ENCODE peak calls at places on chromosomes 6 and 20, in five cellular contexts. One of them, this sample, is unnamed.

GRCh38 chr6:115947964-115948541 is 112.6 kb downstream of the FRK start:
- DNase-seq in spleen: no peak
- DNase-seq in thyroid gland: peak; percentile 68
- DNase-seq in Peyer's patch: peak; percentile 82
- DNase-seq in right atrium auricular region: no peak
- DNase-seq in this sample: no peak

GRCh38 chr6:137845460-137845859 is 21.6 kb upstream of the TNFAIP3 start:
- DNase-seq in right atrium auricular region: no peak
- DNase-seq in thyroid gland: peak; percentile 2
- DNase-seq in spleen: no peak
- DNase-seq in Peyer's patch: no peak
- DNase-seq in this sample: no peak

GRCh38 chr20:41616228-41616627 is 1.9 kb downstream of the CHD6 start:
- DNase-seq in thyroid gland: no peak
- DNase-seq in spleen: no peak
- DNase-seq in right atrium auricular region: no peak
- DNase-seq in Peyer's patch: no peak
- DNase-seq in this sample: no peak

GRCh38 chr20:37846573-37846972 is 56.4 kb upstream of the VSTM2L start:
- DNase-seq in Peyer's patch: no peak
- DNase-seq in thyroid gland: no peak
- DNase-seq in right atrium auricular region: no peak
- DNase-seq in spleen: no peak
- DNase-seq in this sample: no peak

GRCh38 chr6:116682334-116682712 is 1.3 kb downstream of the KPNA5 start:
- DNase-seq in thyroid gland: peak; percentile 61
- DNase-seq in spleen: no peak
- DNase-seq in right atrium auricular region: no peak
- DNase-seq in Peyer's patch: no peak
- DNase-seq in this sample: no peak

GRCh38 chr20:51985013-51985415 is 182.7 kb upstream of the SALL4 start:
- DNase-seq in spleen: no peak
- DNase-seq in right atrium auricular region: no peak
- DNase-seq in thyroid gland: no peak
- DNase-seq in Peyer's patch: no peak
- DNase-seq in this sample: no peak

GRCh38 chr6:67935976-67936477 is 699.1 kb upstream of the ADGRB3 start:
- DNase-seq in spleen: no peak
- DNase-seq in Peyer's patch: no peak
- DNase-seq in right atrium auricular region: no peak
- DNase-seq in thyroid gland: no peak
- DNase-seq in this sample: no peak

GRCh38 chr20:4855097-4855496 is 133.4 kb downstream of the PRND start:
- DNase-seq in thyroid gland: no peak
- DNase-seq in Peyer's patch: no peak
- DNase-seq in spleen: no peak
- DNase-seq in right atrium auricular region: no peak
- DNase-seq in this sample: no peak

GRCh38 chr6:83597511-83597910 is 85.2 kb downstream of the PRSS35 start:
- DNase-seq in Peyer's patch: no peak
- DNase-seq in right atrium auricular region: no peak
- DNase-seq in spleen: no peak
- DNase-seq in thyroid gland: no peak
- DNase-seq in this sample: no peak

GRCh38 chr6:164331026-164331425 is 916.5 kb downstream of the QKI start:
- DNase-seq in Peyer's patch: no peak
- DNase-seq in right atrium auricular region: no peak
- DNase-seq in spleen: no peak
- DNase-seq in thyroid gland: no peak
- DNase-seq in this sample: no peak

GRCh38 chr6:75101896-75102680 is 103.8 kb downstream of the COL12A1 start:
- DNase-seq in Peyer's patch: no peak
- DNase-seq in thyroid gland: no peak
- DNase-seq in right atrium auricular region: no peak
- DNase-seq in spleen: no peak
- DNase-seq in this sample: no peak

GRCh38 chr20:63566395-63567131 is 7.5 kb downstream of the HELZ2 start:
- DNase-seq in thyroid gland: no peak
- DNase-seq in Peyer's patch: no peak
- DNase-seq in spleen: peak; percentile 89
- DNase-seq in right atrium auricular region: no peak
- DNase-seq in this sample: no peak
- H3K4me1 ChIP-seq in thyroid gland: no peaks in the 10 kb centered on the region
- H3K4me1 ChIP-seq in Peyer's patch: peaks cover 30% of the 10 kb centered on the region
- H3K4me1 ChIP-seq in spleen: peaks cover 16% of the 10 kb centered on the region
- H3K4me1 ChIP-seq in right atrium auricular region: no peaks in the 10 kb centered on the region
- H3K4me1 ChIP-seq in this sample: no peaks in the 10 kb centered on the region

DNA sequence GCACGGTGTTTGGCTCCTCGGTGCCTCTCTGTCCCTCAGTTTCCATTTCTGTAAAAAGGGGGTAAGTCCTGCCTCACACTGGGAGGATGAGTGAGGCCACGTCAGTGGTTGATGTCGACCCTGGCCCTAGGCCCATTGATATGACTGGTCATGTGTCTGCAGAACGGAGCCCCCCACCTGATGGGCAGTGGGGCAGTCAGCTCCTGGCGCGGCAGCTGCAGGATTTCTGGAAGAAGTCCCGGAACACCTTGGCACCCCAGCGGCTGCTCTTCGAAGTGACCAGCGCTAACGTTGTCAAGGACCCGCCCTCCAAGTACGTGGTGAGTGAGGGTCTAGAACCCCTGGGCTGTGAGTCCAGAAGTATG is 1.2 kb downstream of the SNX21 start:
- DNase-seq in spleen: peak; percentile 72
- DNase-seq in Peyer's patch: no peak
- DNase-seq in right atrium auricular region: no peak
- DNase-seq in thyroid gland: no peak
- DNase-seq in this sample: no peak
- H3K4me3 ChIP-seq in spleen: peak overlapping the region; percentile 72
- H3K4me3 ChIP-seq in Peyer's patch: peak overlapping the region; percentile 53
- H3K4me3 ChIP-seq in right atrium auricular region: peak overlapping the region; percentile 85
- H3K4me3 ChIP-seq in thyroid gland: peak overlapping the region; percentile 74
- H3K4me3 ChIP-seq in this sample: peak overlapping the region; percentile 83

GRCh38 chr6:168016176-168016620 is 18.7 kb downstream of the KIF25 start:
- DNase-seq in thyroid gland: no peak
- DNase-seq in Peyer's patch: no peak
- DNase-seq in right atrium auricular region: no peak
- DNase-seq in spleen: no peak
- DNase-seq in this sample: no peak
- H3K27ac ChIP-seq in thyroid gland: no peak overlapping the region
- H3K27ac ChIP-seq in Peyer's patch: no peak overlapping the region
- H3K27ac ChIP-seq in right atrium auricular region: no peak overlapping the region
- H3K27ac ChIP-seq in spleen: no peak overlapping the region
- H3K27ac ChIP-seq in this sample: no peak overlapping the region

DNA sequence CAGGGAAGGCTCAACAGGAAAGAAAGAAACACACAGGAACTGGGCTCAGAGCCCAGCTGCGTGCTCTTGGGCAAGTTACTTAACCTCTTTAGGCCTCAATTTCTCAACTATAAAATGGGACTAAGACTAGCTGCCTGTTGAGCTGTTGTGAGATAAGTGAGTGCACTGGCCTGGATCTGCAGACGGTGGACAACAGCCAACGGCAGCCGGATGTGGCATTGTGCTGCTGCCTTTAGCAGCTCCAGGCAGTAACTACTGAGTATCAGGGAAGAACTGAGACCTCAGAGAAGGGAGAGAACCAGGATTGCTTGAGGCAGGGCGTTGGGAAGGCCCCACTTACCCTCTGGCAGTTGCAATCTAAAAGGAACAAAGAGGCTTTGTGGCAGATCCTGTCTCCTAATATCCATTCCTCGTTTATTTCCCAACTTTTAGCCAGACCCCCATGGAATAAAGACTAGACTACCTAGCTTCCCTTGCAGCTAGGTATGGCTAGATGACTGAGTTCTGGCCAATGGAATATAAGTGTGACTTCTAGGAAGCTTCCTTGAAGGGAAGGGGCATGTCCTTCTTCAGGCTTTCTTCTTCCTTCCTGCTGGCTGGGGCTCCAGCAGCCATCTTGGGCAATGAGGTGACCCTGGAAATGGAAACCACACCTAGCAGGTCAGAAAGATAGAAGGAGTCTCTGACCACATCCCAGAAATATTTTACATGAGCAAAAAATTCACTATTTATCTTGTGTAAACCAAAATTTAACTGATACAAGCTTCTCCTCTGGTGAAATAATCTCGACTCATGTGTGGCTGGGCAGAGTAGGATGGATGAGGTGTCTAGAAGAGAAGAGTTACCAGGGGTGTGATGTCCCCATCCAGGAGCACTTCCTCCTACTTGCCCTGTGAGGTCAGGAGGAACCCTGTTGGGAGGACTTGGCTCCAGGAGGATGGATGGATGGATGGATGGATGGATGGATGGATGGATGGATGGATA is 67.6 kb downstream of the MRPL14 start:
- DNase-seq in right atrium auricular region: no peak
- DNase-seq in Peyer's patch: no peak
- DNase-seq in spleen: no peak
- DNase-seq in thyroid gland: peak; percentile 75
- DNase-seq in this sample: no peak
- H3K4me1 ChIP-seq in right atrium auricular region: peaks cover 84% of the 10 kb centered on the region
- H3K4me1 ChIP-seq in Peyer's patch: no peaks in the 10 kb centered on the region
- H3K4me1 ChIP-seq in spleen: peaks cover 9% of the 10 kb centered on the region
- H3K4me1 ChIP-seq in thyroid gland: peaks cover 35% of the 10 kb centered on the region
- H3K4me1 ChIP-seq in this sample: peaks cover 21% of the 10 kb centered on the region

GRCh38 chr6:30341249-30341648 is 3.7 kb upstream of the RPP21 start:
- DNase-seq in right atrium auricular region: no peak
- DNase-seq in thyroid gland: no peak
- DNase-seq in Peyer's patch: no peak
- DNase-seq in spleen: no peak
- DNase-seq in this sample: no peak

GRCh38 chr6:30345852-30346251 is 896 bp downstream of the RPP21 start:
- DNase-seq in spleen: no peak
- DNase-seq in thyroid gland: no peak
- DNase-seq in right atrium auricular region: no peak
- DNase-seq in Peyer's patch: no peak
- DNase-seq in this sample: no peak

GRCh38 chr6:30341728-30342127 is 3.2 kb upstream of the RPP21 start:
- DNase-seq in thyroid gland: no peak
- DNase-seq in right atrium auricular region: no peak
- DNase-seq in spleen: no peak
- DNase-seq in Peyer's patch: no peak
- DNase-seq in this sample: no peak

GRCh38 chr6:30344868-30345671 is at the start of gene RPP21:
- DNase-seq in spleen: peak; percentile 98
- DNase-seq in thyroid gland: peak; percentile 86
- DNase-seq in Peyer's patch: peak; percentile 96
- DNase-seq in right atrium auricular region: peak; percentile 75
- DNase-seq in this sample: peak; percentile 91

DNA sequence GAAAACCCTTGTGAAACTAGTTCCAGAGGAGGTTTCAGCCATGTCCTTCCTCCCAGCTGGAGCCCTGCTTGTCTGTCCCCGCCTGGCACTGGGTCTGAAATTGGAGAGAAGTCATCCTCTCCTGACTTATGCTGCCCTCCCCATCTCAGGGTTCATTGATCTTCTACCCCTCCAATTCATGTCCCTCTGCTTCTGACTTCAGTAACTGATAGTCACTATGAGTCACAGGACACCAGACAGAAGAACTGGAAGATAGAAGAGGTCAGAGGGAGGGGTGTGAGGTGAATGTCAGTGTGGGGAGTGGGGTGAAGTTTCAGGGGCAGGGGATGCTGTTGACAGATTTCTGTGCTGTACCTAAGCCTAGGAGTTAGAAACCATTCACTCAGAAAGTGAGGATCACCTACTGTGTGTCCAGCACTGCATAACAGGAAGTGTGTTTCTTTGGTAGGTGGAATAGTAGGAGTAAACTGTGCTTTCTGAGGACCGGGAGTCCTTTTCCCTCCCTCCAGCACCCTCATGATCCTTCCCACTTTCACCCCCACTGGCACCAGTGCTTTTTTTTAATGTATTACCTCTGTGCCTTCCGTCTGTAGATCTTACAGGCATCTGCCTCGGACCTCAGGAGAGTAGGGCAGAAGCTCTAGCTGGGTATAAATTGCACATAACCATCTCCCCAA is 627 bp upstream of the RPP21 start:
- DNase-seq in right atrium auricular region: no peak
- DNase-seq in Peyer's patch: no peak
- DNase-seq in thyroid gland: no peak
- DNase-seq in spleen: no peak
- DNase-seq in this sample: no peak
- H3K4me3 ChIP-seq in right atrium auricular region: peak overlapping the region; percentile 83
- H3K4me3 ChIP-seq in Peyer's patch: peak overlapping the region; percentile 84
- H3K4me3 ChIP-seq in thyroid gland: peak overlapping the region; percentile 79
- H3K4me3 ChIP-seq in spleen: no peak overlapping the region
- H3K4me3 ChIP-seq in this sample: peak overlapping the region; percentile 87

DNA sequence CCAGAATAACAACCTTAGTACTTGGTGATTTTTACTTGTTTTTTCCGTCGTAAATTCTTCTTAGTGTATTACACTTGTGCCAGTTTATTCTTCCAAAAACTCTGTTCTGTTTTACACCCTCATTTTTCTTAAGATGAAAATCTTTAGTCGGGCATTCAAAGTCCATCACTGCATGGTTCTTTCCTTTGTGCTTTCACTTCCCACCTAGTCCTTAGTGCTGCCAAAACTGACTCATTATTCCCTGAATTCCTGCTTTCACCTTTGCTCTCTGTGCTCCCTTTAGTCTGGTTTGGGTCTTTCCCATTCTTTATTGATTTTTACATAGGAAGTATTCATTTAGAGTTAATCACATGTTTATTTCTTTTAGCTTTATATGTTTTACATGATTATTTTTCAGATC is 3.3 kb downstream of the TRMT11 start:
- DNase-seq in thyroid gland: no peak
- DNase-seq in right atrium auricular region: no peak
- DNase-seq in Peyer's patch: no peak
- DNase-seq in spleen: no peak
- DNase-seq in this sample: no peak
- H3K27ac ChIP-seq in thyroid gland: no peak overlapping the region
- H3K27ac ChIP-seq in right atrium auricular region: no peak overlapping the region
- H3K27ac ChIP-seq in Peyer's patch: no peak overlapping the region
- H3K27ac ChIP-seq in spleen: no peak overlapping the region
- H3K27ac ChIP-seq in this sample: no peak overlapping the region

GRCh38 chr20:45347936-45348809 is at the start of gene SDC4:
- DNase-seq in Peyer's patch: peak; percentile 81
- DNase-seq in thyroid gland: peak; percentile 71
- DNase-seq in right atrium auricular region: peak; percentile 70
- DNase-seq in spleen: peak; percentile 83
- DNase-seq in this sample: peak; percentile 69
- H3K4me1 ChIP-seq in Peyer's patch: no peaks in the 10 kb centered on the region
- H3K4me1 ChIP-seq in thyroid gland: peaks cover 48% of the 10 kb centered on the region
- H3K4me1 ChIP-seq in right atrium auricular region: peaks cover 50% of the 10 kb centered on the region
- H3K4me1 ChIP-seq in spleen: no peaks in the 10 kb centered on the region
- H3K4me1 ChIP-seq in this sample: peaks cover 6% of the 10 kb centered on the region

GRCh38 chr6:56346958-56347357 is 99.6 kb upstream of the COL21A1 start:
- DNase-seq in spleen: no peak
- DNase-seq in right atrium auricular region: no peak
- DNase-seq in Peyer's patch: no peak
- DNase-seq in thyroid gland: no peak
- DNase-seq in this sample: no peak

GRCh38 chr6:56347526-56347925 is 100.1 kb upstream of the COL21A1 start:
- DNase-seq in right atrium auricular region: no peak
- DNase-seq in thyroid gland: no peak
- DNase-seq in Peyer's patch: no peak
- DNase-seq in spleen: no peak
- DNase-seq in this sample: no peak

GRCh38 chr6:56345539-56346090 is 98.2 kb upstream of the COL21A1 start:
- DNase-seq in spleen: no peak
- DNase-seq in Peyer's patch: no peak
- DNase-seq in thyroid gland: no peak
- DNase-seq in right atrium auricular region: no peak
- DNase-seq in this sample: no peak

GRCh38 chr6:56339524-56339923 is 92.1 kb upstream of the COL21A1 start:
- DNase-seq in thyroid gland: no peak
- DNase-seq in right atrium auricular region: no peak
- DNase-seq in spleen: no peak
- DNase-seq in Peyer's patch: no peak
- DNase-seq in this sample: no peak

GRCh38 chr6:56343295-56343694 is 95.9 kb upstream of the COL21A1 start:
- DNase-seq in spleen: no peak
- DNase-seq in thyroid gland: no peak
- DNase-seq in Peyer's patch: no peak
- DNase-seq in right atrium auricular region: no peak
- DNase-seq in this sample: no peak
- H3K4me3 ChIP-seq in spleen: no peak overlapping the region
- H3K4me3 ChIP-seq in thyroid gland: no peak overlapping the region
- H3K4me3 ChIP-seq in Peyer's patch: no peak overlapping the region
- H3K4me3 ChIP-seq in right atrium auricular region: no peak overlapping the region
- H3K4me3 ChIP-seq in this sample: no peak overlapping the region

This sample was measured in testis.